ENCODE peak calls at places on chromosomes 6 and 20, in six cellular contexts. E is adrenal gland, T is WERI-Rb-1, R is heart right ventricle, L is left ventricle myocardium inferior, U is neural progenitor cell. Q is an unnamed sample.

GRCh38 chr20:433300-433975 is 25.3 kb downstream of the RBCK1 start:
- DNase-seq in E (peak), T (no peak), R (no peak), L (no peak), U (no peak), Q (peak)

GRCh38 chr6:26431258-26432162 is 8.8 kb upstream of the BTN3A3 start:
- DNase-seq in E (no peak), T (no peak), R (no peak), L (no peak), U (no peak), Q (peak)

GRCh38 chr6:166595949-166596348 is 9.5 kb upstream of the RAMACL start:
- DNase-seq in E (no peak), T (no peak), R (no peak), L (no peak), U (no peak), Q (no peak)

GRCh38 chr6:83885984-83886383 is 26.5 kb downstream of the CYB5R4 start:
- DNase-seq in E (no peak), T (no peak), R (no peak), L (no peak), U (no peak), Q (no peak)

GRCh38 chr6:13303668-13304017 is 24.7 kb downstream of the TBC1D7 start:
- DNase-seq in E (peak), T (peak), R (peak), L (peak), U (no peak), Q (peak)

GRCh38 chr6:34362909-34363713 is 29.4 kb downstream of the NUDT3 start:
- DNase-seq in E (no peak), T (no peak), R (no peak), L (no peak), U (no peak), Q (no peak)

GRCh38 chr6:94501546-94501945 is 1075.8 kb upstream of the MANEA start:
- DNase-seq in E (no peak), T (no peak), R (no peak), L (no peak), U (no peak), Q (no peak)

GRCh38 chr6:85403331-85404015 is 46.4 kb upstream of the NT5E start:
- DNase-seq in E (no peak), T (no peak), R (no peak), L (no peak), U (no peak), Q (peak)

GRCh38 chr6:108274546-108274945 is 13.7 kb upstream of the SNX3 start:
- DNase-seq in E (no peak), T (no peak), R (no peak), L (no peak), U (no peak), Q (no peak)

GRCh38 chr6:100464162-100464851 is 414 bp downstream of the SIM1 start:
- DNase-seq in E (no peak), T (peak), R (no peak), L (no peak), U (peak), Q (no peak)

GRCh38 chr6:130223508-130223907 is 757 bp upstream of the SAMD3 start:
- DNase-seq in E (no peak), T (peak), R (no peak), L (no peak), U (no peak), Q (peak)

GRCh38 chr20:32227316-32227715 is 19.6 kb downstream of the POFUT1 start:
- DNase-seq in E (no peak), T (no peak), R (no peak), L (no peak), U (no peak), Q (no peak)
- H3K4me3 ChIP-seq in E (no peak), T (no peak), R (no peak), L (peak), U (no peak), Q (no peak)

DNA sequence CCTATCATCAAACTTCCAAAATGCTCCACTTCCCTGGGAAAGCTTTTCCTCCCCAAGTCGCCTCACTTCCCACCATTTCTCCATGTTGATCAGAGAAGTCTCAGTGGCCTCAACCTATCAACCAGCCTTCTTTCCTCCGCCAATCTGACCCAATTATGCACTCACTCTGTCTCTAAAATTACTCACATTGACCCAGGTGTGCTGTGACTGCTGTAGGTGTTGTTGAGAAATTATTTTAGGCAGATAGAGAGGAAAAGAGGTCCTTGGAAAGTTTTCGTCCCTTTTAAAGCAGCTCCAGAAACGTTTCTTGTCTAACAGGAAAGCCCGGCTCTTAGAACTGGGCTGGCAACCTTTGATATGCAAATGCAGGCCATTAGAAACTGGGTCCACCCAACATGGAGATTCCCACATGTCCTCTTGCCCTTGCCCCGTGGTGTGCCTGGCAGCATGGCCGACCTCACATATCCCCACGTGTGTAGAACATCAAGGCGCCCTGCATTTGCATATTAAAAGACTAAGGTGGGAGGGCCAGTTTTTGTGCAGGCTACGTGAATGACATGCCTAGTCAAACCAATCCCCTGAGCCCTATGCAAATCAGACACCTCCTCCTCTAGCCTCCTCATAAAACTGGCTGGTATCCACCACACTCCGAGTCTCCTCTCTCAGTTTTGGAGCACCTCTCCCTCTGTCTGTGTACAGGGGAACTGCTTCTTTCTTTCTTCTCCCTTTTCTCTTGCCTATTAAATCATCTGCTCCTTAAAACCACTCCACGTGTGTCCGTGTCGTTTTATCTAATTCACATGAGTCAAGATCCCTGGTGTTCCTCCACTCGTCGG is 12.9 kb downstream of the IPCEF1 start:
- DNase-seq in E (peak), T (no peak), R (peak), L (no peak), U (peak), Q (peak)
- TF ChIP-seq CTCF in E (peak), T (no peak), R (no peak), L (peak), U (peak), Q (peak)

GRCh38 chr6:25280617-25280990 is 1.4 kb downstream of the CARMIL1 start:
- DNase-seq in E (no peak), T (no peak), R (no peak), L (no peak), U (peak), Q (no peak)
- H3K4me3 ChIP-seq in E (peak), T (no peak), R (peak), L (peak), U (peak), Q (peak)

GRCh38 chr6:106513813-106514212 is 115.5 kb downstream of the RTN4IP1 start:
- DNase-seq in E (no peak), T (no peak), R (no peak), L (no peak), U (no peak), Q (peak)
- TF ChIP-seq CTCF in E (no peak), T (no peak), R (no peak), L (no peak), U (no peak), Q (no peak)

GRCh38 chr20:53919886-53920285 is 150.5 kb downstream of the BCAS1 start:
- DNase-seq in E (no peak), T (no peak), R (no peak), L (no peak), U (no peak), Q (no peak)

GRCh38 chr20:53918010-53918311 is 152.4 kb downstream of the BCAS1 start:
- DNase-seq in E (no peak), T (no peak), R (no peak), L (no peak), U (no peak), Q (no peak)

GRCh38 chr20:53920647-53921245 is 149.6 kb downstream of the BCAS1 start:
- DNase-seq in E (no peak), T (no peak), R (no peak), L (no peak), U (no peak), Q (no peak)

GRCh38 chr20:53917145-53918009 is 153.0 kb downstream of the BCAS1 start:
- DNase-seq in E (peak), T (no peak), R (peak), L (peak), U (no peak), Q (peak)

DNA sequence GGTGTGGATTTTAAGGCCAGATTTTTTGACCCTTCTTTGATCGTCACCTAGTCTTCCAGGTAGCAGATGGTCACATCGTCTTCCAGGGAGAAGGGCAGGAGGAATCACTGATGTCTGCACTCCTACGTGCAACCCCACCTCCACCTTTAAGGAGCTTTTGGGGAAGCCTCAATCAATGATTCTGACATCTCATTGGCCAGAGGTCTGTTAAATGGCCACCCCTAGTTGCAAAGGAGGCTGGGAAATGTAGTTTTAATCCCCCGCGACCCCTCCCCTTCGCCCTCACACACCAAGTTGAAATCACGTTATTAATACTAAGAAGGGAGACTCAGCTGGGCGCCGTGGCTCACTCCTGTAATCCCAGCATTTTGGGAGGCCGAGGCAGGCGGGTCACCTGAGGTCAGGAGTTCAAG is 151.4 kb downstream of the BCAS1 start:
- DNase-seq in E (no peak), T (peak), R (no peak), L (no peak), U (peak), Q (no peak)
- H3K4me3 ChIP-seq in E (no peak), T (no peak), R (no peak), L (no peak), U (peak), Q (no peak)

DNA sequence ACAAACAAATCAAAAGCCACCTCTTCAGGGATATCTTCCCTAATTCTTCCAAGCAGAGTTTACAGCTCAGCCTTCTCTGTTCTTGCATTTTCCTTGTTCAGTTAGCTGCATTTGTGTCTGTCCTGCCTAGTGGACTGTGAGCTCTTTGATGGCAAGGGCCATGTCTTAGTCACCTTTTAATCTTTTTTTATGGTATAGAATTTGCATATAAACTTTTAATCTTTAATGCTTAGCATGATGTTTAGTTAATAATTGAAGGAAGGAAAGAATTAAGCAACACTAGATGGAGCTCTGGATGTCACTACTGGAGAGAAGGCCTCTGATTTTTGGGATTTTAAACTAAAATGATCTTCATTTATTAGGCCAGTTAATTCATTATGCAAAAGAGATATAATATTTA is 12.1 kb downstream of the PPP2R5D start:
- DNase-seq in E (no peak), T (no peak), R (no peak), L (no peak), U (no peak), Q (no peak)
- TF ChIP-seq CTCF in E (no peak), T (no peak), R (no peak), L (no peak), U (no peak), Q (peak)

GRCh38 chr6:163947276-163947675 is 532.8 kb downstream of the QKI start:
- DNase-seq in E (no peak), T (no peak), R (no peak), L (no peak), U (no peak), Q (no peak)

GRCh38 chr6:163951326-163951725 is 536.8 kb downstream of the QKI start:
- DNase-seq in E (no peak), T (no peak), R (no peak), L (no peak), U (no peak), Q (no peak)

GRCh38 chr6:163950159-163950558 is 535.6 kb downstream of the QKI start:
- DNase-seq in E (no peak), T (no peak), R (no peak), L (no peak), U (no peak), Q (peak)

GRCh38 chr6:163948250-163948649 is 533.7 kb downstream of the QKI start:
- DNase-seq in E (no peak), T (no peak), R (no peak), L (no peak), U (no peak), Q (no peak)

GRCh38 chr6:163949367-163949766 is 534.8 kb downstream of the QKI start:
- DNase-seq in E (no peak), T (no peak), R (no peak), L (no peak), U (no peak), Q (no peak)
- H3K4me3 ChIP-seq in E (no peak), T (no peak), R (no peak), L (no peak), U (no peak), Q (no peak)